ENCODE peak calls at places on chromosomes 1 and 21, in eight cellular contexts. X is epithelial cell of esophagus; C is activated CD4-positive, alpha-beta T cell treated with anti-CD3 and anti-CD28 coated beads, Interleukin-2, amount 50 U/mL, for 24 hours; K is sigmoid colon; L is NCI-H146; W is NCI-H1417; A is HT-29; H is hepatic stellate cell. F is an unnamed sample.

GRCh38 chr1:224580006-224580405 is 36.1 kb upstream of the CNIH3 start:
- DNase-seq in X (no peak), C (no peak), K (no peak), L (no peak), W (no peak), A (no peak), H (no peak), F (no peak)

GRCh38 chr1:54095543-54096286 is 42.3 kb downstream of the TCEANC2 start:
- DNase-seq in X (no peak), C (no peak), K (no peak), L (peak), W (peak), A (no peak), H (no peak), F (no peak)

GRCh38 chr1:232291258-232291657 is 338.7 kb downstream of the SIPA1L2 start:
- DNase-seq in X (no peak), C (no peak), K (peak), L (no peak), W (no peak), A (no peak), H (no peak), F (no peak)

GRCh38 chr21:14736162-14736561 is 190.0 kb upstream of the SAMSN1 start:
- DNase-seq in X (no peak), C (no peak), K (no peak), L (no peak), W (no peak), A (no peak), H (no peak), F (no peak)

GRCh38 chr1:200294241-200294640 is 115.6 kb downstream of the ZNF281 start:
- DNase-seq in X (peak), C (no peak), K (no peak), L (no peak), W (no peak), A (no peak), H (no peak), F (no peak)

GRCh38 chr1:26986658-26987057 is 6.8 kb upstream of the TRNP1 start:
- DNase-seq in X (no peak), C (no peak), K (no peak), L (no peak), W (no peak), A (peak), H (no peak), F (no peak)

GRCh38 chr1:161835963-161836362 is 69.8 kb downstream of the ATF6 start:
- DNase-seq in X (no peak), C (no peak), K (no peak), L (no peak), W (no peak), A (no peak), H (no peak), F (no peak)

GRCh38 chr1:33424205-33424604 is 6.7 kb downstream of the PHC2 start:
- DNase-seq in X (no peak), C (no peak), K (no peak), L (no peak), W (peak), A (no peak), H (no peak), F (no peak)

GRCh38 chr21:31136891-31137290 is 98.6 kb upstream of the KRTAP19-8 start:
- DNase-seq in X (no peak), C (no peak), K (no peak), L (no peak), W (no peak), A (no peak), H (no peak), F (no peak)

GRCh38 chr1:168340796-168341510 is 60.3 kb downstream of the TBX19 start:
- DNase-seq in X (peak), C (no peak), K (no peak), L (no peak), W (no peak), A (no peak), H (no peak), F (no peak)

GRCh38 chr1:163069142-163069541 is at the start of gene RGS4:
- DNase-seq in X (peak), C (no peak), K (peak), L (peak), W (no peak), A (peak), H (peak), F (no peak)

GRCh38 chr1:212459656-212460055 is 26.9 kb downstream of the NENF start:
- DNase-seq in X (no peak), C (no peak), K (peak), L (no peak), W (no peak), A (no peak), H (no peak), F (no peak)

GRCh38 chr1:94362466-94363058 is 55.6 kb upstream of the ABCD3 start:
- DNase-seq in X (peak), C (no peak), K (no peak), L (no peak), W (no peak), A (no peak), H (no peak), F (no peak)

GRCh38 chr1:79785964-79786363 is 779.4 kb upstream of the ADGRL4 start:
- DNase-seq in X (no peak), C (no peak), K (no peak), L (no peak), W (no peak), A (no peak), H (no peak), F (no peak)

GRCh38 chr1:85386068-85386722 is 78.8 kb downstream of the DDAH1 start:
- DNase-seq in X (no peak), C (no peak), K (no peak), L (no peak), W (no peak), A (no peak), H (no peak), F (no peak)

GRCh38 chr1:5664906-5665875 is 327.0 kb downstream of the NPHP4 start:
- DNase-seq in X (no peak), C (no peak), K (peak), L (no peak), W (no peak), A (no peak), H (no peak), F (peak)

GRCh38 chr1:8494681-8495080 is 176.8 kb downstream of the SLC45A1 start:
- DNase-seq in X (no peak), C (no peak), K (no peak), L (no peak), W (no peak), A (no peak), H (no peak), F (no peak)

GRCh38 chr1:99768525-99769382 is 2.3 kb upstream of the FRRS1 start:
- DNase-seq in X (no peak), C (no peak), K (no peak), L (no peak), W (no peak), A (no peak), H (peak), F (no peak)

GRCh38 chr1:105100102-105100501 is 1350.4 kb downstream of the AMY1C start:
- DNase-seq in X (no peak), C (no peak), K (no peak), L (peak), W (peak), A (no peak), H (no peak), F (no peak)

GRCh38 chr21:42315296-42315891 is at the start of gene TFF3:
- DNase-seq in X (peak), C (no peak), K (no peak), L (peak), W (peak), A (peak), H (no peak), F (no peak)

F was measured in mesenteric fat pad.